ENCODE peak calls at places on chromosomes 11 and 22, in seven cellular contexts. T is non-pigmented ciliary epithelial cell; O is M059J; V is tibial nerve; C is MCF 10A; M is progenitor cell of endocrine pancreas; A is stimulated activated CD4-positive, alpha-beta T cell treated with anti-CD3 and anti-CD28 coated beads, Interleukin-4, amount 100 ng/mL, for 48 hours. D is an unnamed sample.

GRCh38 chr11:68353118-68353517 is 40.7 kb downstream of the LRP5 start:
- DNase-seq in C (no peak), T (no peak), V (no peak), A (no peak), M (no peak), O (peak), D (no peak)

GRCh38 chr22:44211256-44211945 is 30.7 kb downstream of the PARVG start:
- DNase-seq in T (no peak), A (no peak), C (peak), V (no peak), O (no peak), M (no peak), D (no peak)

GRCh38 chr11:128579790-128580504 is 7.4 kb downstream of the ETS1 start:
- DNase-seq in A (no peak), M (no peak), O (peak), C (peak), V (no peak), T (no peak), D (peak)

GRCh38 chr11:43819926-43820325 is 60.7 kb upstream of the ALKBH3 start:
- DNase-seq in V (no peak), M (no peak), T (no peak), C (no peak), O (no peak), A (no peak), D (peak)

GRCh38 chr22:24185501-24186351 is 4.4 kb downstream of the SUSD2 start:
- DNase-seq in T (no peak), M (no peak), A (no peak), O (no peak), V (no peak), C (no peak), D (no peak)

GRCh38 chr11:1943576-1943975 is 3.6 kb upstream of the MRPL23 start:
- DNase-seq in O (no peak), T (no peak), C (no peak), A (no peak), M (peak), V (no peak), D (no peak)

GRCh38 chr11:376531-377173 is 7.4 kb downstream of the B4GALNT4 start:
- DNase-seq in M (no peak), V (no peak), C (no peak), T (no peak), O (no peak), A (no peak), D (no peak)

GRCh38 chr11:9251306-9251705 is 13.8 kb downstream of the DENND5A start:
- DNase-seq in V (no peak), A (peak), C (peak), T (no peak), M (no peak), O (peak), D (peak)

GRCh38 chr22:39453765-39454378 is 2.9 kb upstream of the MGAT3 start:
- DNase-seq in M (no peak), V (no peak), C (peak), T (no peak), O (no peak), A (no peak), D (no peak)

GRCh38 chr22:31350410-31350863 is 4.3 kb upstream of the PATZ1 start:
- DNase-seq in A (no peak), C (peak), M (no peak), T (no peak), V (no peak), O (peak), D (no peak)